ENCODE peak calls at places on chromosomes 11 and 22, in five cellular contexts. Q is heart right ventricle, Y is H9, J is esophagus squamous epithelium, V is heart left ventricle. R is an unnamed sample. For H3K4me1, the result is how much of the 10 kb centered on the place peaks cover.

GRCh38 chr11:13120691-13121090 is 111.6 kb downstream of the RASSF10 start:
- DNase-seq in Q (no peak), Y (no peak), J (no peak), V (no peak), R (no peak)

GRCh38 chr11:95897731-95898130 is 26.2 kb downstream of the MTMR2 start:
- DNase-seq in Q (no peak), Y (no peak), J (no peak), V (no peak), R (no peak)

GRCh38 chr22:29756341-29756740 is 10.5 kb downstream of the ZMAT5 start:
- DNase-seq in Q (no peak), Y (no peak), J (no peak), V (no peak), R (no peak)

GRCh38 chr22:22076361-22076760 is 93.8 kb upstream of the TOP3B start:
- DNase-seq in Q (no peak), Y (no peak), J (no peak), V (no peak), R (no peak)

GRCh38 chr11:106061249-106061794 is 15.8 kb downstream of the KBTBD3 start:
- DNase-seq in Q (no peak), Y (no peak), J (no peak), V (no peak), R (no peak)

GRCh38 chr11:19562156-19562555 is 150.5 kb upstream of the NAV2 start:
- DNase-seq in Q (no peak), Y (no peak), J (no peak), V (no peak), R (no peak)

GRCh38 chr11:70080763-70081162 is 2.6 kb downstream of the ANO1 start:
- DNase-seq in Q (no peak), Y (no peak), J (no peak), V (no peak), R (no peak)

GRCh38 chr22:24069721-24070120 is 58.6 kb downstream of the CABIN1 start:
- DNase-seq in Q (no peak), Y (no peak), J (no peak), V (no peak), R (no peak)

GRCh38 chr11:13316528-13316961 is 39.0 kb downstream of the BMAL1 start:
- DNase-seq in Q (peak), Y (no peak), J (no peak), V (no peak), R (no peak)

GRCh38 chr11:78646564-78647185 is 72.0 kb upstream of the NARS2 start:
- DNase-seq in Q (no peak), Y (peak), J (no peak), V (no peak), R (peak)

GRCh38 chr11:63609971-63610580 is 4.2 kb downstream of the PLAAT3 start:
- DNase-seq in Q (no peak), Y (no peak), J (no peak), V (no peak), R (no peak)

GRCh38 chr11:85407648-85408047 is 219.5 kb downstream of the DLG2 start:
- DNase-seq in Q (no peak), Y (no peak), J (no peak), V (no peak), R (no peak)

GRCh38 chr11:11192541-11192940 is 160.5 kb downstream of the CSNK2A3 start:
- DNase-seq in Q (no peak), Y (no peak), J (no peak), V (no peak), R (no peak)

GRCh38 chr11:12075822-12076821 is 34.3 kb upstream of the MICAL2 start:
- DNase-seq in Q (no peak), Y (no peak), J (no peak), V (no peak), R (no peak)

GRCh38 chr22:27460596-27461347 is 340.8 kb downstream of the MN1 start:
- DNase-seq in Q (peak), Y (no peak), J (no peak), V (peak), R (no peak)

GRCh38 chr22:30649430-30650007 is 13.9 kb downstream of the SLC35E4 start:
- DNase-seq in Q (no peak), Y (peak), J (peak), V (peak), R (peak)

GRCh38 chr11:37504066-37504611 is 906.1 kb upstream of the RAG2 start:
- DNase-seq in Q (no peak), Y (no peak), J (no peak), V (no peak), R (no peak)

GRCh38 chr11:34916810-34917780 is 677 bp downstream of the PDHX start:
- DNase-seq in Q (no peak), Y (no peak), J (no peak), V (no peak), R (no peak)

GRCh38 chr11:60528934-60529333 is 13.7 kb downstream of the MS4A13 start:
- DNase-seq in Q (no peak), Y (no peak), J (no peak), V (no peak), R (no peak)

DNA sequence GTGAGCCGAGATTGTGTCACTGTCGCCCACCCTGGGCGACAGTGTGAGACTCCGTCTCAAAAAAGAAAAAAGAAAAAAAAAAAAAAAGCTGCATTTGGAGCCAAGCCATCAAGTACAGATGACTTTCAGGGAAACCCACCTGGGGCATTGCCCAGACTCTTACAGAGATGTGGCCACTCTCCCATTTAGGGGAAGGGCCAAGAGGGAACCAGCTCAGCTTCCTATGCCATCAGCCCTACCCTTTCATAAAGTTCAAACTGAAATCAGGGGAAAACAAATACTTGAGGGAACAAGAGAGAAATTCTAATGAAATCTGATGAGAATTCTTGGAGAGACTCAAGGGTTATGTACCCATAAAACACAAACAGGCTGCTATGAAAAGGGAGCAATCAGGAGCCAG is 64.2 kb upstream of the ARFGAP3 start:
- DNase-seq in Q (no peak), Y (no peak), J (no peak), V (no peak), R (no peak)
- TF ChIP-seq CTCF in Q (no peak), Y (no peak), J (no peak), V (no peak), R (no peak)

DNA sequence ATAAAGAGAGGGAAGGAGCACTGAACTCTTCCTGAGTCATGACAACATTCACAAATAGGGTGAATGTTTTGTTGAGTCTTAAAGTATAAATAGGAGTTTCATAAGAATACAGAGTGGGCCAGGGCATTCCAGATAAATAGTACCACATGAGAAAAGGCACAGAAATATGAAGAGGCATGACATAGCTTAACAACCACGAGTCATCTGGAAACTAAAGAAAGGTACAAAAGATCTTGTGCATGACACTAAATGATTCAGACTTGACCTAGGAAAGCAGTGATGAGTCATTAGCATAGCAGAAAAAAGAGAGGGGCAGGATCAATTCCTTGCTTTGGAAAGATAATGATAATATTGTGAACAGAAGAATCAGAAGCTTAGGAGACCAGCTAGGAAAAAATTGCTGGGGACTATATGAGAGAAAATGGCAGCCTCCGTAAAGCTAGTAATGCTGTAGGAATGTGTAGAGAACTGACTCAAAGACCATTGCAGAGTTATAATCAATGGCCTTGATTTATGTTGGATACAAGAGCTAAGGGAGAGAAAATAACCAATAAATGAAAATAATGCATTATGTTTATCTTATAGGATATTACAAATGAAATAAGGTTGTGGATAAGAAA is 47.6 kb upstream of the FIBIN start:
- DNase-seq in Q (no peak), Y (no peak), J (no peak), V (no peak), R (no peak)
- H3K27ac ChIP-seq in Q (peak), Y (no peak), J (no peak), V (no peak), R (no peak)

GRCh38 chr22:40642316-40642715 is 5.8 kb upstream of the MRTFA start:
- DNase-seq in Q (no peak), Y (no peak), J (no peak), V (no peak), R (no peak)

GRCh38 chr22:40648386-40648785 is 11.9 kb upstream of the MRTFA start:
- DNase-seq in Q (no peak), Y (no peak), J (no peak), V (no peak), R (no peak)

GRCh38 chr22:40651057-40651456 is 14.5 kb upstream of the MRTFA start:
- DNase-seq in Q (no peak), Y (no peak), J (no peak), V (no peak), R (no peak)

GRCh38 chr22:40641269-40641668 is 4.8 kb upstream of the MRTFA start:
- DNase-seq in Q (no peak), Y (no peak), J (no peak), V (no peak), R (no peak)

GRCh38 chr22:40645579-40646197 is 9.2 kb upstream of the MRTFA start:
- DNase-seq in Q (no peak), Y (no peak), J (no peak), V (no peak), R (no peak)
- H3K4me1 ChIP-seq in Q (under half), Y (under half), J (under half), V (under half), R (under half)

GRCh38 chr22:32411829-32412592 is at the start of gene RTCB:
- DNase-seq in Q (peak), Y (peak), J (peak), V (peak), R (peak)

GRCh38 chr22:32416556-32417085 is 4.6 kb upstream of the RTCB start:
- DNase-seq in Q (no peak), Y (no peak), J (no peak), V (no peak), R (no peak)

GRCh38 chr22:32410459-32410858 is 1.6 kb downstream of the RTCB start:
- DNase-seq in Q (no peak), Y (no peak), J (no peak), V (no peak), R (no peak)

GRCh38 chr22:32411388-32411787 is 659 bp downstream of the RTCB start:
- DNase-seq in Q (no peak), Y (no peak), J (no peak), V (no peak), R (peak)

DNA sequence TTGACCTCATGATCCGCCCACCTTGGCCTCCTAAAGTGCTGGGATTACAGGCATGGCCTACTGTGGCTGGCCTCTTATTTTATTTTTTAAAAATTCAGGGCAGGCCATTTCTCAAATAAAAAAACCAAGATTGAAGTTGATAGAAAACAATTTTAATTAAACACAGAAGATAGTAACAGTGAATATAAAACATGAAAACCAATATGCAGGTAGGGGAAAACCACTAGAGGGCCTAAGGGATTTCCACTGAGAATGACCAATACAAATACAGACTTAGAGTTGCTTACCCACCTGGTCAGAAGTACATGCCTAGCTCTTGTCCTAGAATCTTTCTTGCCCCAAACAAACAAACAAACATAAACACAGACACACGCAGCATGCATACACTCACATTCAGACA is 1.7 kb upstream of the RTCB start:
- DNase-seq in Q (no peak), Y (no peak), J (no peak), V (no peak), R (no peak)
- TF ChIP-seq CTCF in Q (no peak), Y (peak), J (no peak), V (no peak), R (peak)

DNA sequence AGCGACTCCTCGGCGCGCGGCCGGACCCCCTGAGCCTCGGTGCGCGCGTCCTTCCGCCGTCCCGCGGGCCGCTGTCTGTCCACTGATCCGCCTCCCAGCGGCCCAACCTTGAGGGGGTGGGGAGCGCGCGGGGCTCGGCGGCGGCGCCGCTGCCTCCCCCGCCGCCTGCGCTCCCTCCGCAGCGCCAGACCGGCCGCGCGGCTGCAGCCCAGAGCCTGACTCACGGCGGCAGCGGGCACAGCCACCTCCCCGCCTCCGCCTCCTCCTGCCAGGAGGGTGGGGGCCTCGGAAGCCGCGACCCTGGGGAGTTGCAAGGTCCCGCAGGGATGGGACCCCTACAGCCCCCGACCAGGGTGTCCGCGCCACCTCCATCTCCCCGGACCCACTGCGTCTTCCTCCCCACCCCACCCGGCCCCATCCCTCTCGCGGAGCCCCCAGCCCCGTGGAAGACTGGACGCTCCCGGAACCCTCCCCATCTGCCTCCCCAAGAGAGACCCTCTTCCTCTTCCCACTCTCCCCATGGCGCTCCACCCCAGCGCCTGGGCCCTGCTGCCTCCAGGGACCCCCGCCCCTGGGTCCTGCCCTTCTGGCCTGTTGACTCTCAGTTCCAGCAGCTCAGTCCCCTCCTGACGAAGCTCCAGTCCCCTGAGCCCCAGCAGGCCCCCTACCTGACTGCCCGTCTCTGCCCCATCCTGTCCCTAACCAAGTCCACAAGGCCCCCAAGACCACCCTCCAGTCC is 1.2 kb downstream of the IFITM10 start:
- DNase-seq in Q (peak), Y (no peak), J (no peak), V (no peak), R (no peak)
- H3K27ac ChIP-seq in Q (no peak), Y (no peak), J (peak), V (no peak), R (no peak)

GRCh38 chr11:120186799-120187591 is 23.8 kb upstream of the OAF start:
- DNase-seq in Q (no peak), Y (peak), J (no peak), V (peak), R (peak)

GRCh38 chr11:120186408-120186798 is 24.4 kb upstream of the OAF start:
- DNase-seq in Q (no peak), Y (no peak), J (no peak), V (no peak), R (no peak)

GRCh38 chr11:120188831-120189455 is 21.9 kb upstream of the OAF start:
- DNase-seq in Q (no peak), Y (no peak), J (no peak), V (no peak), R (no peak)

GRCh38 chr11:120185678-120186407 is 25.0 kb upstream of the OAF start:
- DNase-seq in Q (no peak), Y (peak), J (no peak), V (peak), R (peak)

GRCh38 chr11:120188371-120188770 is 22.5 kb upstream of the OAF start:
- DNase-seq in Q (no peak), Y (no peak), J (no peak), V (no peak), R (no peak)
- H3K4me1 ChIP-seq in Q (under half), Y (under half), J (under half), V (under half), R (under half)

GRCh38 chr22:44281706-44282637 is 30.8 kb downstream of the SHISAL1 start:
- DNase-seq in Q (no peak), Y (no peak), J (no peak), V (no peak), R (no peak)
- TF ChIP-seq CTCF in Q (no peak), Y (no peak), J (no peak), V (no peak), R (no peak)

R was measured in colonic mucosa.